ENCODE peak calls at places on chromosomes 11 and 22, in ten cellular contexts. One of them, this sample, is unnamed.

GRCh38 chr11:6321356-6321755 is 1.1 kb upstream of the CAVIN3 start:
- DNase-seq in lower leg skin: peak; percentile 22
- DNase-seq in NB4: no peak
- DNase-seq in glutamatergic neuron: no peak
- DNase-seq in dorsolateral prefrontal cortex: no peak
- DNase-seq in H9: no peak
- DNase-seq in esophagus squamous epithelium: no peak
- DNase-seq in fibroblast of villous mesenchyme: peak; percentile 52
- DNase-seq in omental fat pad: no peak
- DNase-seq in astrocyte: no peak
- DNase-seq in this sample: no peak

GRCh38 chr11:13647391-13647790 is 21.1 kb upstream of the FAR1 start:
- DNase-seq in dorsolateral prefrontal cortex: no peak
- DNase-seq in esophagus squamous epithelium: no peak
- DNase-seq in omental fat pad: no peak
- DNase-seq in fibroblast of villous mesenchyme: no peak
- DNase-seq in astrocyte: no peak
- DNase-seq in H9: no peak
- DNase-seq in lower leg skin: no peak
- DNase-seq in NB4: no peak
- DNase-seq in glutamatergic neuron: no peak
- DNase-seq in this sample: no peak

GRCh38 chr11:107583629-107584195 is 7.2 kb upstream of the ELMOD1 start:
- DNase-seq in glutamatergic neuron: no peak
- DNase-seq in NB4: no peak
- DNase-seq in fibroblast of villous mesenchyme: no peak
- DNase-seq in omental fat pad: no peak
- DNase-seq in esophagus squamous epithelium: no peak
- DNase-seq in lower leg skin: no peak
- DNase-seq in dorsolateral prefrontal cortex: no peak
- DNase-seq in astrocyte: no peak
- DNase-seq in H9: no peak
- DNase-seq in this sample: no peak

GRCh38 chr11:65288706-65289536 is 25.7 kb upstream of the CDC42EP2 start:
- DNase-seq in H9: no peak
- DNase-seq in glutamatergic neuron: peak; percentile 73
- DNase-seq in NB4: no peak
- DNase-seq in fibroblast of villous mesenchyme: peak; percentile 76
- DNase-seq in esophagus squamous epithelium: no peak
- DNase-seq in lower leg skin: peak; percentile 46
- DNase-seq in omental fat pad: no peak
- DNase-seq in astrocyte: no peak
- DNase-seq in dorsolateral prefrontal cortex: peak; percentile 73
- DNase-seq in this sample: no peak

GRCh38 chr11:19952101-19952605 is 208.1 kb downstream of the DBX1 start:
- DNase-seq in astrocyte: peak; percentile 74
- DNase-seq in omental fat pad: no peak
- DNase-seq in esophagus squamous epithelium: no peak
- DNase-seq in NB4: no peak
- DNase-seq in fibroblast of villous mesenchyme: peak; percentile 34
- DNase-seq in lower leg skin: no peak
- DNase-seq in H9: no peak
- DNase-seq in glutamatergic neuron: no peak
- DNase-seq in dorsolateral prefrontal cortex: no peak
- DNase-seq in this sample: no peak

GRCh38 chr11:129035254-129035653 is 92.6 kb upstream of the TP53AIP1 start:
- DNase-seq in esophagus squamous epithelium: no peak
- DNase-seq in glutamatergic neuron: no peak
- DNase-seq in H9: no peak
- DNase-seq in lower leg skin: no peak
- DNase-seq in NB4: no peak
- DNase-seq in astrocyte: no peak
- DNase-seq in omental fat pad: no peak
- DNase-seq in fibroblast of villous mesenchyme: no peak
- DNase-seq in dorsolateral prefrontal cortex: no peak
- DNase-seq in this sample: no peak

GRCh38 chr11:48106166-48106565 is 110.4 kb upstream of the OR4B1 start:
- DNase-seq in NB4: no peak
- DNase-seq in glutamatergic neuron: no peak
- DNase-seq in H9: no peak
- DNase-seq in astrocyte: no peak
- DNase-seq in dorsolateral prefrontal cortex: no peak
- DNase-seq in esophagus squamous epithelium: no peak
- DNase-seq in fibroblast of villous mesenchyme: no peak
- DNase-seq in omental fat pad: no peak
- DNase-seq in lower leg skin: no peak
- DNase-seq in this sample: peak; percentile 38

GRCh38 chr11:65446446-65447277 is 24.1 kb downstream of the NEAT1 start:
- DNase-seq in esophagus squamous epithelium: no peak
- DNase-seq in NB4: no peak
- DNase-seq in lower leg skin: no peak
- DNase-seq in astrocyte: peak; percentile 47
- DNase-seq in glutamatergic neuron: no peak
- DNase-seq in omental fat pad: no peak
- DNase-seq in dorsolateral prefrontal cortex: no peak
- DNase-seq in H9: no peak
- DNase-seq in fibroblast of villous mesenchyme: peak; percentile 80
- DNase-seq in this sample: peak; percentile 84

GRCh38 chr11:33703771-33704170 is 3.1 kb upstream of the C11orf91 start:
- DNase-seq in astrocyte: peak; percentile 41
- DNase-seq in H9: no peak
- DNase-seq in glutamatergic neuron: no peak
- DNase-seq in omental fat pad: no peak
- DNase-seq in lower leg skin: no peak
- DNase-seq in esophagus squamous epithelium: no peak
- DNase-seq in NB4: no peak
- DNase-seq in fibroblast of villous mesenchyme: no peak
- DNase-seq in dorsolateral prefrontal cortex: no peak
- DNase-seq in this sample: no peak

GRCh38 chr11:16924826-16925494 is 89.3 kb downstream of the PLEKHA7 start:
- DNase-seq in glutamatergic neuron: peak; percentile 51
- DNase-seq in dorsolateral prefrontal cortex: peak; percentile 50
- DNase-seq in NB4: no peak
- DNase-seq in esophagus squamous epithelium: no peak
- DNase-seq in omental fat pad: peak; percentile 28
- DNase-seq in astrocyte: peak; percentile 37
- DNase-seq in fibroblast of villous mesenchyme: peak; percentile 22
- DNase-seq in lower leg skin: peak; percentile 34
- DNase-seq in H9: peak; percentile 77
- DNase-seq in this sample: no peak

GRCh38 chr11:57585301-57585700 is 12.2 kb upstream of the SERPING1 start:
- DNase-seq in NB4: peak; percentile 48
- DNase-seq in lower leg skin: no peak
- DNase-seq in astrocyte: no peak
- DNase-seq in glutamatergic neuron: no peak
- DNase-seq in dorsolateral prefrontal cortex: no peak
- DNase-seq in esophagus squamous epithelium: no peak
- DNase-seq in H9: no peak
- DNase-seq in fibroblast of villous mesenchyme: no peak
- DNase-seq in omental fat pad: no peak
- DNase-seq in this sample: no peak

GRCh38 chr11:126533560-126533959 is 178.1 kb downstream of the ST3GAL4 start:
- DNase-seq in NB4: no peak
- DNase-seq in H9: no peak
- DNase-seq in dorsolateral prefrontal cortex: no peak
- DNase-seq in esophagus squamous epithelium: no peak
- DNase-seq in omental fat pad: no peak
- DNase-seq in fibroblast of villous mesenchyme: no peak
- DNase-seq in glutamatergic neuron: no peak
- DNase-seq in lower leg skin: no peak
- DNase-seq in astrocyte: no peak
- DNase-seq in this sample: no peak
- TF ChIP-seq CTCF in NB4: no peak
- TF ChIP-seq CTCF in H9: no peak
- TF ChIP-seq CTCF in dorsolateral prefrontal cortex: no peak
- TF ChIP-seq CTCF in esophagus squamous epithelium: no peak
- TF ChIP-seq CTCF in omental fat pad: no peak
- TF ChIP-seq CTCF in fibroblast of villous mesenchyme: no peak
- TF ChIP-seq CTCF in glutamatergic neuron: no peak
- TF ChIP-seq CTCF in lower leg skin: no peak
- TF ChIP-seq CTCF in astrocyte: no peak
- TF ChIP-seq CTCF in this sample: no peak

GRCh38 chr11:74870485-74870884 is 78.4 kb downstream of the XRRA1 start:
- DNase-seq in H9: no peak
- DNase-seq in lower leg skin: no peak
- DNase-seq in glutamatergic neuron: no peak
- DNase-seq in esophagus squamous epithelium: no peak
- DNase-seq in fibroblast of villous mesenchyme: peak; percentile 65
- DNase-seq in NB4: peak; percentile 62
- DNase-seq in dorsolateral prefrontal cortex: no peak
- DNase-seq in omental fat pad: no peak
- DNase-seq in astrocyte: peak; percentile 16
- DNase-seq in this sample: no peak
- TF ChIP-seq CTCF in H9: peak; percentile 74
- TF ChIP-seq CTCF in lower leg skin: no peak
- TF ChIP-seq CTCF in glutamatergic neuron: peak; percentile 47
- TF ChIP-seq CTCF in esophagus squamous epithelium: no peak
- TF ChIP-seq CTCF in fibroblast of villous mesenchyme: peak; percentile 59
- TF ChIP-seq CTCF in NB4: peak; percentile 45
- TF ChIP-seq CTCF in dorsolateral prefrontal cortex: peak; percentile 5
- TF ChIP-seq CTCF in omental fat pad: no peak
- TF ChIP-seq CTCF in astrocyte: peak; percentile 47
- TF ChIP-seq CTCF in this sample: no peak

GRCh38 chr11:67311556-67312082 is 8.3 kb downstream of the SSH3 start:
- DNase-seq in omental fat pad: no peak
- DNase-seq in H9: no peak
- DNase-seq in NB4: no peak
- DNase-seq in lower leg skin: peak; percentile 20
- DNase-seq in glutamatergic neuron: no peak
- DNase-seq in astrocyte: no peak
- DNase-seq in dorsolateral prefrontal cortex: no peak
- DNase-seq in esophagus squamous epithelium: no peak
- DNase-seq in fibroblast of villous mesenchyme: no peak
- DNase-seq in this sample: no peak
- TF ChIP-seq CTCF in omental fat pad: no peak
- TF ChIP-seq CTCF in H9: no peak
- TF ChIP-seq CTCF in NB4: no peak
- TF ChIP-seq CTCF in lower leg skin: no peak
- TF ChIP-seq CTCF in glutamatergic neuron: no peak
- TF ChIP-seq CTCF in astrocyte: no peak
- TF ChIP-seq CTCF in dorsolateral prefrontal cortex: no peak
- TF ChIP-seq CTCF in esophagus squamous epithelium: no peak
- TF ChIP-seq CTCF in fibroblast of villous mesenchyme: no peak
- TF ChIP-seq CTCF in this sample: no peak

DNA sequence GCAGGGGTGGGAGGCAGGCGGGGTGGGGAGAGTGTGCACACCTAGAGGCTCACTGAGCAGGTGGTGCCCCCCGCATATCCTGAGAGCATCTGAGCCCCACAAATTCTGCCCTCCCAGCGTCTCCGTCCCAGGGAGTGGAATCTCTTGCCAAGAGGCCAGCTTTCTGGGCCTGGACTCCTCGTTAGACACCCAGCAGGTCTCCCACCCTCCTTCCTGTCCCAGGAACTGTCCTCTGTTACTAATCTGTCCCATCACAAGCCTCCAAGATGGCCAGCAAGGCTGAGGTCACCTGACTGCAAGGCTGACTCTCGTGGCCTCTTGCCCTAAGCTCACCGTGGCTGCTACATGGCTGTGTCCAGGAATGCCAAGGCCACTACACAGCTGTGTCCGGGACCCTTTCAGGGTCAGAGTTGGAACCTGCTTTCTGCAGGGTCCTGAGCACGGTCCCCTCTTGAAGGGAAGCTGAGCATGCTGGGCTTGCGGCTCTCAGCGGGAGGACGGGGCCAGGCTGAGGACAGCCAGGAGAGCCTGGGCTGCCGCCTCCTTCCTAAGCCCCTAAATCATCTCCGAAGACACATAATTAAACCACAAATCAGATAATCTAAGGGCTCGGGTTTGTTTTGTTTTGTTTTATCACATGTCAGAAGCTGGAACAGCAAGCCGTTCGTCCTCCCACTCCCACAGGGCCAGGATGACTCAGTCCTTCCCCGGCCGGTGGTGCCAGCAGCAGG is 1327.3 kb downstream of the TBC1D22A start:
- DNase-seq in dorsolateral prefrontal cortex: peak; percentile 56
- DNase-seq in fibroblast of villous mesenchyme: peak; percentile 6
- DNase-seq in H9: no peak
- DNase-seq in esophagus squamous epithelium: no peak
- DNase-seq in glutamatergic neuron: no peak
- DNase-seq in astrocyte: no peak
- DNase-seq in lower leg skin: peak; percentile 73
- DNase-seq in NB4: peak; percentile 23
- DNase-seq in omental fat pad: no peak
- DNase-seq in this sample: peak; percentile 66
- TF ChIP-seq CTCF in dorsolateral prefrontal cortex: no peak
- TF ChIP-seq CTCF in fibroblast of villous mesenchyme: no peak
- TF ChIP-seq CTCF in H9: no peak
- TF ChIP-seq CTCF in esophagus squamous epithelium: no peak
- TF ChIP-seq CTCF in glutamatergic neuron: no peak
- TF ChIP-seq CTCF in astrocyte: no peak
- TF ChIP-seq CTCF in lower leg skin: no peak
- TF ChIP-seq CTCF in NB4: no peak
- TF ChIP-seq CTCF in omental fat pad: no peak
- TF ChIP-seq CTCF in this sample: no peak

GRCh38 chr11:117181586-117182550 is 3.3 kb downstream of the SIDT2 start:
- DNase-seq in fibroblast of villous mesenchyme: no peak
- DNase-seq in H9: peak; percentile 23
- DNase-seq in glutamatergic neuron: no peak
- DNase-seq in astrocyte: no peak
- DNase-seq in esophagus squamous epithelium: no peak
- DNase-seq in lower leg skin: no peak
- DNase-seq in omental fat pad: peak; percentile 7
- DNase-seq in dorsolateral prefrontal cortex: peak; percentile 37
- DNase-seq in NB4: no peak
- DNase-seq in this sample: peak; percentile 57
- TF ChIP-seq CTCF in fibroblast of villous mesenchyme: no peak
- TF ChIP-seq CTCF in H9: no peak
- TF ChIP-seq CTCF in glutamatergic neuron: peak; percentile 0
- TF ChIP-seq CTCF in astrocyte: no peak
- TF ChIP-seq CTCF in esophagus squamous epithelium: no peak
- TF ChIP-seq CTCF in lower leg skin: no peak
- TF ChIP-seq CTCF in omental fat pad: no peak
- TF ChIP-seq CTCF in dorsolateral prefrontal cortex: no peak
- TF ChIP-seq CTCF in NB4: no peak
- TF ChIP-seq CTCF in this sample: no peak

DNA sequence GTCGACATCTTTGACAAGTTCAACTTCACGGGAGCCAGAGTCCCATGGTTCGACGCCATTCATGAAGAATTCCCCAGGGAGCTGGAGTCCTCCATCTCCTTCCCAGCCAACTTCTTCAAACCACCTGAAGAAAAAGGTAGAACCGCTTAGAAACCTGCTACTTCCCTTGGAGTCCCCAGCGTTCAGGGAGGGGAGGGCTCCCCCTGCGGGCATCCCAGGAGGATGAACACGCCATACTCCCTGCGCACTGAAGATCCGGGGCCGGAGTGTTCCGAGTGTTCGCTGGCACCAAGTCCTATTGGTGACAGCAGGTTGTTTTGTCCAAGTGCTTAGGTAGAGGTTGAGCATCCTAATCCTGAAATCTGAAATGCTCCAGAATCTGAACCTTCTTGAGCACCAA is 51.7 kb upstream of the PRODH start:
- DNase-seq in astrocyte: no peak
- DNase-seq in H9: peak; percentile 77
- DNase-seq in omental fat pad: no peak
- DNase-seq in lower leg skin: no peak
- DNase-seq in NB4: no peak
- DNase-seq in fibroblast of villous mesenchyme: peak; percentile 2
- DNase-seq in esophagus squamous epithelium: no peak
- DNase-seq in dorsolateral prefrontal cortex: peak; percentile 43
- DNase-seq in glutamatergic neuron: no peak
- DNase-seq in this sample: no peak
- TF ChIP-seq CTCF in astrocyte: peak; percentile 36
- TF ChIP-seq CTCF in H9: peak; percentile 71
- TF ChIP-seq CTCF in omental fat pad: no peak
- TF ChIP-seq CTCF in lower leg skin: no peak
- TF ChIP-seq CTCF in NB4: peak; percentile 15
- TF ChIP-seq CTCF in fibroblast of villous mesenchyme: peak; percentile 44
- TF ChIP-seq CTCF in esophagus squamous epithelium: no peak
- TF ChIP-seq CTCF in dorsolateral prefrontal cortex: no peak
- TF ChIP-seq CTCF in glutamatergic neuron: no peak
- TF ChIP-seq CTCF in this sample: peak; percentile 12

GRCh38 chr11:94400839-94401772 is at the start of gene GPR83:
- DNase-seq in lower leg skin: no peak
- DNase-seq in esophagus squamous epithelium: no peak
- DNase-seq in astrocyte: peak; percentile 24
- DNase-seq in H9: peak; percentile 64
- DNase-seq in NB4: no peak
- DNase-seq in fibroblast of villous mesenchyme: no peak
- DNase-seq in omental fat pad: no peak
- DNase-seq in dorsolateral prefrontal cortex: peak; percentile 49
- DNase-seq in glutamatergic neuron: peak; percentile 54
- DNase-seq in this sample: no peak
- TF ChIP-seq CTCF in lower leg skin: no peak
- TF ChIP-seq CTCF in esophagus squamous epithelium: no peak
- TF ChIP-seq CTCF in astrocyte: no peak
- TF ChIP-seq CTCF in H9: no peak
- TF ChIP-seq CTCF in NB4: no peak
- TF ChIP-seq CTCF in fibroblast of villous mesenchyme: no peak
- TF ChIP-seq CTCF in omental fat pad: no peak
- TF ChIP-seq CTCF in dorsolateral prefrontal cortex: no peak
- TF ChIP-seq CTCF in glutamatergic neuron: no peak
- TF ChIP-seq CTCF in this sample: no peak